ENCODE peak calls at places on chromosomes 5 and 9, in four cellular contexts. Y is SK-N-SH, L is K562, Q is GM12878. S is an unnamed sample.

GRCh38 chr9:86099695-86100364 is 472 bp upstream of the GOLM1 start:
- DNase-seq in Y (peak), L (no peak), Q (no peak), S (no peak)

GRCh38 chr5:113110117-113110516 is 133.5 kb downstream of the DCP2 start:
- DNase-seq in Y (no peak), L (no peak), Q (no peak), S (no peak)

GRCh38 chr5:116084231-116084630 is 594 bp upstream of the COMMD10 start:
- DNase-seq in Y (peak), L (peak), Q (no peak), S (no peak)

GRCh38 chr5:43040287-43041098 is at the start of gene ANXA2R:
- DNase-seq in Y (peak), L (peak), Q (no peak), S (peak)

GRCh38 chr5:87400305-87400899 is 12.3 kb downstream of the CCNH start:
- DNase-seq in Y (peak), L (peak), Q (no peak), S (peak)

GRCh38 chr5:152349683-152350526 is 55.2 kb downstream of the NMUR2 start:
- DNase-seq in Y (peak), L (peak), Q (no peak), S (peak)

GRCh38 chr5:2899311-2899710 is 147.8 kb upstream of the IRX2 start:
- DNase-seq in Y (no peak), L (no peak), Q (no peak), S (no peak)

GRCh38 chr5:91318727-91319126 is 64.4 kb downstream of the ARRDC3 start:
- DNase-seq in Y (no peak), L (no peak), Q (no peak), S (no peak)

GRCh38 chr5:139417214-139417613 is 13.3 kb upstream of the SPATA24 start:
- DNase-seq in Y (no peak), L (no peak), Q (no peak), S (no peak)

GRCh38 chr9:86667307-86667706 is 280.0 kb downstream of the GAS1 start:
- DNase-seq in Y (no peak), L (no peak), Q (no peak), S (no peak)

GRCh38 chr5:181114844-181115778 is 15.9 kb downstream of the OR2V1 start:
- DNase-seq in Y (no peak), L (no peak), Q (no peak), S (no peak)

GRCh38 chr5:148523139-148523538 is 131.2 kb downstream of the HTR4 start:
- DNase-seq in Y (no peak), L (no peak), Q (no peak), S (no peak)

GRCh38 chr9:20611751-20612287 is 10.5 kb downstream of the MLLT3 start:
- DNase-seq in Y (peak), L (no peak), Q (no peak), S (peak)

GRCh38 chr5:169018980-169019379 is 282.0 kb downstream of the SLIT3 start:
- DNase-seq in Y (no peak), L (no peak), Q (no peak), S (no peak)

GRCh38 chr9:123425836-123426365 is 69.9 kb downstream of the CRB2 start:
- DNase-seq in Y (no peak), L (no peak), Q (no peak), S (no peak)

GRCh38 chr5:33994845-33995244 is 10.4 kb upstream of the SLC45A2 start:
- DNase-seq in Y (no peak), L (no peak), Q (no peak), S (no peak)

GRCh38 chr5:137186759-137187461 is 312.2 kb downstream of the SPOCK1 start:
- DNase-seq in Y (no peak), L (no peak), Q (no peak), S (no peak)

GRCh38 chr5:174303437-174304045 is 258.0 kb downstream of the NSG2 start:
- DNase-seq in Y (no peak), L (no peak), Q (no peak), S (no peak)

GRCh38 chr5:133144245-133144981 is 92.6 kb downstream of the HSPA4 start:
- DNase-seq in Y (no peak), L (no peak), Q (no peak), S (no peak)

GRCh38 chr5:14156611-14157493 is 13.7 kb downstream of the TRIO start:
- DNase-seq in Y (peak), L (no peak), Q (peak), S (peak)

GRCh38 chr5:67142816-67143215 is 53.8 kb downstream of the CD180 start:
- DNase-seq in Y (no peak), L (no peak), Q (no peak), S (peak)
- TF ChIP-seq NFIC in Y (no peak), L (peak), Q (no peak), S (peak)

DNA sequence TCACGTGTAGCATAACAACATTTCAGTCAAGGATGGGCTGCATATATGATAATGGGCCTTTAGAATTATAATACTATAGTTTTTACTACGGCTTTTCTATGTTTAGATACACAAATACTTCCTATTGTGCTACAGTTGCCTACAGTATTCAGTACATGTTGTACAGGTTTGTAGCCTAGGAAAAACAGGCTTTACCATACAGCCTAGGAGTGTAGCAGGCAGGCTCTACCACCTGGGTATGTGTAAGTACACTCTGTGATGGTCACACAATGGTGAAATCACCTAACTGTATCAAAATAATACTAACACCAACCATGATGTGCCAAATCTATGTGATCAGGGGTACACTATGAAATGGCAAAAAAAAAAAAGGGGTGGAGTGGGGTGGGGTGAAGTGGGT is 372.9 kb downstream of the ARL15 start:
- DNase-seq in Y (no peak), L (no peak), Q (no peak), S (no peak)
- TF ChIP-seq NFIC in Y (no peak), L (no peak), Q (no peak), S (no peak)

GRCh38 chr9:100354121-100354800 is 1.5 kb upstream of the TEX10 start:
- DNase-seq in Y (no peak), L (no peak), Q (no peak), S (no peak)
- TF ChIP-seq NFIC in Y (no peak), L (no peak), Q (no peak), S (no peak)

DNA sequence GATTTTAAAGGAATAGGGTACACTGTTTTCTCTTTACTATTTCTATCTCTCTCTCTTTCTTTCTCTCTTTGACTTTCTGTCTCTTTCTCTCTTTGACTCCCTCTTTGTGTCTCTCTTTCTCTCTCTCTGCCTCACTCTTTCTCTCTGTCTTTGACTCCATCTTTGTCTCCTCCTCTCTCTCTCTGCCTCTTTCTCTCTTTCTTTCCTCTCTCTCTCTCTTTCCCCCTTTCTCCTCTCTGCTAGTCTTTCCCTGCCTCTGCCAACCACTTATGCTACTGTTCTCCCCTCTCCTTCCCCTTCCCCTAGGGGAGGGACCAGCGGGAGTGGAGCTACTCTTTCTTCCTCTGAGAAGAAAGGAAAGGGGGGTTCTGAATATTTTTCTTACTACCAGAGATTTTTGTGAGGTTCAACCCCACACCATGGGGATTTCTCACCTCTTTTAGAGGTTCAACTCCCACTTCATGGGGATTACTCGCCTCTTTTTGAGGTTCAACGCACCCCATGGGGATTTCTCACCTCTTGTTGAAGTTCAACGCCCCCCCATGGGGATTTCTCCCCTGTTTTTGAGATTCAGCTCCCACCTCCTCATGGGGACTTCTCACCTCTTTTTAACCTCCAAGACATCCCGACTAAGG is 309.9 kb downstream of the NR3C1 start:
- DNase-seq in Y (no peak), L (no peak), Q (no peak), S (no peak)
- TF ChIP-seq NFIC in Y (no peak), L (no peak), Q (no peak), S (no peak)

GRCh38 chr9:91815896-91816295 is 134.1 kb downstream of the ROR2 start:
- DNase-seq in Y (no peak), L (no peak), Q (no peak), S (no peak)
- TF ChIP-seq NFIC in Y (no peak), L (no peak), Q (no peak), S (no peak)

DNA sequence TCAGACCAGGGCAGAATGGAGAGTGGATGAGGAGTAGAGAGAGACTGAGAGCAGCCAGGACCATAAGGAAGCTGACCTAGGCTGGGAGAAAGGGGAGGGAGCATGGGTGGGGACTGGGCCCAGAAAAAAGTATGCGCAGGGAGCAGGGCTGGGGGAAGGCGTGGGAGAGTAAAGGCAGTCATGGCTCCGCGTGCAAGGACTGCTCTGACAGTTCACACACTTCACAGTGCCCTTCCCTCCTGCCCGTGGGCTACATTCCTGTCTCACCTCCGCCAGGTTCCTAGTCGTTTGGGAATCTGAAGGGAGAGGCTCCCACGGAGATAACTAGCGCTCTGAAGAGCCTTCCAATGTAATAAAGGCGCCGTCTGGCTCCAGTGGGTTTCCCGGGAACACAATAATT is 39.6 kb downstream of the TTLL11 start:
- DNase-seq in Y (no peak), L (no peak), Q (no peak), S (no peak)
- TF ChIP-seq NFIC in Y (no peak), L (no peak), Q (no peak), S (no peak)

GRCh38 chr9:24828687-24829086 is 283.0 kb upstream of the IZUMO3 start:
- DNase-seq in Y (no peak), L (no peak), Q (no peak), S (no peak)

GRCh38 chr9:24832307-24832706 is 286.6 kb upstream of the IZUMO3 start:
- DNase-seq in Y (peak), L (no peak), Q (no peak), S (peak)
- TF ChIP-seq NFIC in Y (no peak), L (no peak), Q (no peak), S (no peak)

DNA sequence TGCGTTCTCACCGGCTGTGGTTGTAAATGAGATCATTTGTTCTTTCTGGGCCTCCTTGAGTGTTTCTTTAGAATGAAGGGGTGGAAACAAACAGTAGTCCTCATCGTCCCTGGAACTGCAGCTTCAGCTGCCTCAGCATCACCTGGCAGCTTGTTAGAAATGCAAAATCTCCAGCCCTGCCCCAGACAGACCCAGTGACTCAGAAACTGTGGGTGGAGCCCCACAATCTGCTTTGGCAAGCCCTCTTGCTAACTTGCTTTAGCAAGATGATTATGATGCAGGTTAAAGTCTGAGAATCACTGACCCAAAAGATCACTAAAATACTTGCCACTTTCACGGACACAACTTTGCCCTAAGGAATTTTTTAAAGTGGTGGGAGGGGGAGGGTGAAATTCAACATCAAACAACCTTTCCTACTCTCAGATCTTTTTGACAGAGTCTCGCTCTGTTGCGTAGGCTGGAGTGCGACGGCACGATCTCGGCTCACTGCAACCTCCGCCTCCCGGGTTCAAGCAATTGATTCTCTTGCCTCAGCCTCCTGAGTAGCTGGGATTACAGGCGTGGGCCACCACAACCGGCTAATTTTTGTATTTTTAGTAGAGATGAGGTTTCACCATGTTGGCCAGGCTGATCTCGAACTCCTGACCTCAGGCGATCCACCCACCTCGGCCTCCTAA is 86.0 kb downstream of the BRINP1 start:
- DNase-seq in Y (no peak), L (no peak), Q (no peak), S (no peak)
- TF ChIP-seq NFIC in Y (no peak), L (no peak), Q (no peak), S (no peak)

DNA sequence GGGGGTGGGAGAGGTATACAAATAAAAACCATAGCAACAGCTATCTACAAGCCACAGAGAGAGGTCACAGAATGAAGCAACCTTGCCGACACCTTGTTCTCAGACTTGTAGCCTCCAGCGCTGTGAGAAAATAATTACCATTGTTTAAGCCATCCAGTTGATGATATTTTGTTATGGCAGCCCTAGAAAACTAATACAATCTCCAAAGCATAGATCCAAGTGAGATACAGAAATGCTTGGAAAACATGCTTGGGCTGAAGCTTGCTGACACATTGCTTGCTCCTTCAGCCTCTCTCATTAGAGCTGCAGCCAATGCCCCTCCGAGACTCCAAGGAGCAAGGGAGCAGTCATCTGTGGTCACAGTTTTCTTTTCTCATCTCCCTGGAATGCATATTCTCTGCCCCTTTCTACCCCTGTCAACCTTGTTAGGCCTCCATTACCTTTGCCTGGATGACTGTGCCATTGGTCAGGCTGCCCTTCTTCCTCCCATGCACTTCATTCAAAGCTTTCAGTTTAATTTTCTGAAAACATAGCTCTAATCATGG is 401.4 kb upstream of the KLF4 start:
- DNase-seq in Y (no peak), L (no peak), Q (no peak), S (no peak)
- TF ChIP-seq NFIC in Y (no peak), L (no peak), Q (no peak), S (no peak)

S was measured in HepG2.